ENCODE peak calls at places on chromosomes 5 and 9, in nine cellular contexts. W is stimulated activated CD8-positive, alpha-beta memory T cell treated with anti-CD3 and anti-CD28 coated beads, Interleukin-15, amount 100 ng/mL, for 48 hours; V is CD8-positive, alpha-beta T cell; T is NCI-H2171; B is HCEC 1CT; J is neural crest cell; G is sciatic nerve; D is GM04504; A is activated T-helper 9 cell treated with anti-CD3 and anti-CD28 coated beads, Interleukin-2, amount 50 U/mL, for 16 hours. Z is an unnamed sample.

GRCh38 chr5:120053841-120054240 is 410.3 kb upstream of the PRR16 start:
- DNase-seq in A (no peak), D (no peak), V (no peak), G (no peak), J (no peak), T (no peak), B (no peak), W (no peak), Z (no peak)

GRCh38 chr9:112887377-112887776 is 3.3 kb downstream of the SLC46A2 start:
- DNase-seq in T (no peak), W (no peak), B (no peak), A (no peak), D (no peak), G (no peak), J (no peak), V (no peak), Z (peak)

GRCh38 chr9:3980771-3981170 is 319.1 kb downstream of the GLIS3 start:
- DNase-seq in A (no peak), D (no peak), T (no peak), V (no peak), G (no peak), J (peak), W (no peak), B (no peak), Z (no peak)

GRCh38 chr5:28398185-28398584 is 1359.8 kb upstream of the CDH9 start:
- DNase-seq in D (no peak), W (no peak), J (no peak), T (no peak), B (no peak), G (no peak), A (no peak), V (no peak), Z (no peak)

GRCh38 chr5:35094966-35095365 is 47.2 kb upstream of the AGXT2 start:
- DNase-seq in J (no peak), W (no peak), A (no peak), B (no peak), D (no peak), T (no peak), V (no peak), G (no peak), Z (no peak)

GRCh38 chr9:111740739-111741138 is 54.0 kb downstream of the SHOC1 start:
- DNase-seq in W (no peak), B (no peak), G (no peak), T (no peak), A (no peak), V (no peak), J (no peak), D (no peak), Z (no peak)

GRCh38 chr9:83043583-83043982 is 19.4 kb downstream of the RASEF start:
- DNase-seq in D (peak), A (no peak), T (no peak), W (no peak), J (no peak), V (no peak), G (no peak), B (no peak), Z (no peak)

GRCh38 chr5:64869419-64869818 is 100.7 kb downstream of the CWC27 start:
- DNase-seq in J (no peak), G (no peak), V (no peak), T (no peak), A (no peak), B (peak), W (no peak), D (peak), Z (no peak)

GRCh38 chr9:72129271-72130156 is 19.7 kb upstream of the GDA start:
- DNase-seq in A (no peak), J (no peak), G (no peak), W (no peak), D (no peak), B (no peak), T (no peak), V (no peak), Z (no peak)

GRCh38 chr5:53350991-53351770 is 129.2 kb upstream of the FST start:
- DNase-seq in T (no peak), V (no peak), J (no peak), G (no peak), D (no peak), B (peak), W (no peak), A (no peak), Z (no peak)

GRCh38 chr5:93076096-93076495 is 504.9 kb downstream of the NR2F1-AS1 start:
- DNase-seq in V (no peak), T (no peak), B (peak), A (no peak), D (no peak), G (no peak), J (no peak), W (no peak), Z (no peak)

GRCh38 chr5:17511775-17512325 is 6.3 kb upstream of the TAF11L3 start:
- DNase-seq in V (no peak), J (no peak), A (no peak), D (no peak), B (no peak), G (no peak), T (no peak), W (no peak), Z (no peak)

GRCh38 chr5:6757414-6757969 is 44.3 kb downstream of the TENT4A start:
- DNase-seq in J (no peak), D (no peak), B (no peak), W (no peak), V (no peak), T (no peak), G (no peak), A (no peak), Z (no peak)

GRCh38 chr5:157481666-157482065 is 21.7 kb downstream of the NIPAL4 start:
- DNase-seq in J (no peak), T (no peak), B (no peak), W (no peak), G (no peak), D (no peak), A (no peak), V (no peak), Z (no peak)

GRCh38 chr5:72355706-72356299 is 35.6 kb downstream of the PTCD2 start:
- DNase-seq in B (peak), V (no peak), T (no peak), J (peak), G (no peak), W (no peak), A (no peak), D (peak), Z (peak)

GRCh38 chr5:886716-887325 is 5.8 kb downstream of the BRD9 start:
- DNase-seq in T (peak), D (no peak), J (no peak), V (no peak), W (no peak), A (no peak), B (no peak), G (no peak), Z (peak)

Z was measured in NCI-H524.